ENCODE peak calls at places on chromosome 20, in seven cellular contexts. One of them, this sample, is unnamed.

GRCh38 chr20:16005612-16006493 is 567.4 kb downstream of the KIF16B start:
- DNase-seq in ovary: no peak
- DNase-seq in GM12864: no peak
- DNase-seq in kidney epithelial cell: no peak
- DNase-seq in psoas muscle: no peak
- DNase-seq in coronary artery: no peak
- DNase-seq in tibial nerve: no peak
- DNase-seq in this sample: no peak

GRCh38 chr20:51172558-51173428 is 149.9 kb upstream of the KCNG1 start:
- DNase-seq in ovary: no peak
- DNase-seq in GM12864: no peak
- DNase-seq in kidney epithelial cell: no peak
- DNase-seq in psoas muscle: no peak
- DNase-seq in coronary artery: peak; percentile 22
- DNase-seq in tibial nerve: no peak
- DNase-seq in this sample: no peak

GRCh38 chr20:56974499-56975250 is 291.8 kb downstream of the BMP7 start:
- DNase-seq in ovary: no peak
- DNase-seq in GM12864: no peak
- DNase-seq in kidney epithelial cell: no peak
- DNase-seq in psoas muscle: no peak
- DNase-seq in coronary artery: no peak
- DNase-seq in tibial nerve: peak; percentile 16
- DNase-seq in this sample: peak; percentile 46

GRCh38 chr20:13158339-13158738 is 62.7 kb upstream of the ISM1 start:
- DNase-seq in ovary: peak; percentile 9
- DNase-seq in GM12864: no peak
- DNase-seq in kidney epithelial cell: no peak
- DNase-seq in psoas muscle: no peak
- DNase-seq in coronary artery: no peak
- DNase-seq in tibial nerve: peak; percentile 18
- DNase-seq in this sample: no peak

GRCh38 chr20:17873410-17874270 is 95.0 kb downstream of the SNX5 start:
- DNase-seq in ovary: peak; percentile 96
- DNase-seq in GM12864: no peak
- DNase-seq in kidney epithelial cell: no peak
- DNase-seq in psoas muscle: peak; percentile 91
- DNase-seq in coronary artery: peak; percentile 84
- DNase-seq in tibial nerve: peak; percentile 92
- DNase-seq in this sample: no peak

GRCh38 chr20:4161447-4162251 is 146.3 kb upstream of the RNF24 start:
- DNase-seq in ovary: no peak
- DNase-seq in GM12864: no peak
- DNase-seq in kidney epithelial cell: no peak
- DNase-seq in psoas muscle: no peak
- DNase-seq in coronary artery: no peak
- DNase-seq in tibial nerve: no peak
- DNase-seq in this sample: no peak

GRCh38 chr20:16203091-16203490 is 370.2 kb downstream of the KIF16B start:
- DNase-seq in ovary: no peak
- DNase-seq in GM12864: no peak
- DNase-seq in kidney epithelial cell: no peak
- DNase-seq in psoas muscle: no peak
- DNase-seq in coronary artery: no peak
- DNase-seq in tibial nerve: no peak
- DNase-seq in this sample: no peak

GRCh38 chr20:41200446-41201202 is 63.3 kb downstream of the PLCG1 start:
- DNase-seq in ovary: no peak
- DNase-seq in GM12864: no peak
- DNase-seq in kidney epithelial cell: no peak
- DNase-seq in psoas muscle: no peak
- DNase-seq in coronary artery: no peak
- DNase-seq in tibial nerve: no peak
- DNase-seq in this sample: no peak

GRCh38 chr20:61728326-61728725 is 337.4 kb downstream of the TAF4 start:
- DNase-seq in ovary: no peak
- DNase-seq in GM12864: no peak
- DNase-seq in kidney epithelial cell: no peak
- DNase-seq in psoas muscle: peak; percentile 6
- DNase-seq in coronary artery: no peak
- DNase-seq in tibial nerve: no peak
- DNase-seq in this sample: no peak

GRCh38 chr20:46680684-46681031 is 8.6 kb downstream of the TP53RK start:
- DNase-seq in ovary: no peak
- DNase-seq in GM12864: no peak
- DNase-seq in kidney epithelial cell: no peak
- DNase-seq in psoas muscle: no peak
- DNase-seq in coronary artery: no peak
- DNase-seq in tibial nerve: no peak
- DNase-seq in this sample: no peak

GRCh38 chr20:38139919-38140753 is 24.9 kb downstream of the TGM2 start:
- DNase-seq in ovary: no peak
- DNase-seq in GM12864: no peak
- DNase-seq in kidney epithelial cell: no peak
- DNase-seq in psoas muscle: no peak
- DNase-seq in coronary artery: peak; percentile 57
- DNase-seq in tibial nerve: no peak
- DNase-seq in this sample: no peak

GRCh38 chr20:33719989-33720709 is at the start of gene PXMP4:
- DNase-seq in ovary: peak; percentile 87
- DNase-seq in GM12864: peak; percentile 95
- DNase-seq in kidney epithelial cell: peak; percentile 92
- DNase-seq in psoas muscle: peak; percentile 92
- DNase-seq in coronary artery: peak; percentile 97
- DNase-seq in tibial nerve: peak; percentile 90
- DNase-seq in this sample: peak; percentile 92

GRCh38 chr20:16922834-16923233 is 174.7 kb downstream of the OTOR start:
- DNase-seq in ovary: no peak
- DNase-seq in GM12864: no peak
- DNase-seq in kidney epithelial cell: peak; percentile 44
- DNase-seq in psoas muscle: no peak
- DNase-seq in coronary artery: no peak
- DNase-seq in tibial nerve: no peak
- DNase-seq in this sample: no peak

GRCh38 chr20:61300293-61300692 is 48.2 kb downstream of the CDH4 start:
- DNase-seq in ovary: no peak
- DNase-seq in GM12864: no peak
- DNase-seq in kidney epithelial cell: no peak
- DNase-seq in psoas muscle: no peak
- DNase-seq in coronary artery: no peak
- DNase-seq in tibial nerve: no peak
- DNase-seq in this sample: no peak

GRCh38 chr20:19974621-19975435 is 42.3 kb upstream of the NAA20 start:
- DNase-seq in ovary: peak; percentile 87
- DNase-seq in GM12864: no peak
- DNase-seq in kidney epithelial cell: peak; percentile 77
- DNase-seq in psoas muscle: peak; percentile 95
- DNase-seq in coronary artery: peak; percentile 97
- DNase-seq in tibial nerve: peak; percentile 73
- DNase-seq in this sample: no peak

GRCh38 chr20:46282669-46283068 is 25.6 kb downstream of the CDH22 start:
- DNase-seq in ovary: no peak
- DNase-seq in GM12864: no peak
- DNase-seq in kidney epithelial cell: no peak
- DNase-seq in psoas muscle: no peak
- DNase-seq in coronary artery: no peak
- DNase-seq in tibial nerve: no peak
- DNase-seq in this sample: peak; percentile 94

GRCh38 chr20:62845416-62845815 is 16.2 kb downstream of the TCFL5 start:
- DNase-seq in ovary: no peak
- DNase-seq in GM12864: no peak
- DNase-seq in kidney epithelial cell: no peak
- DNase-seq in psoas muscle: no peak
- DNase-seq in coronary artery: no peak
- DNase-seq in tibial nerve: no peak
- DNase-seq in this sample: no peak

GRCh38 chr20:36872857-36873256 is 3.1 kb upstream of the TLDC2 start:
- DNase-seq in ovary: no peak
- DNase-seq in GM12864: no peak
- DNase-seq in kidney epithelial cell: no peak
- DNase-seq in psoas muscle: peak; percentile 56
- DNase-seq in coronary artery: no peak
- DNase-seq in tibial nerve: no peak
- DNase-seq in this sample: no peak

GRCh38 chr20:33875055-33875454 is 63.9 kb downstream of the CHMP4B start:
- DNase-seq in ovary: no peak
- DNase-seq in GM12864: peak; percentile 68
- DNase-seq in kidney epithelial cell: no peak
- DNase-seq in psoas muscle: peak; percentile 41
- DNase-seq in coronary artery: no peak
- DNase-seq in tibial nerve: no peak
- DNase-seq in this sample: no peak

GRCh38 chr20:64001607-64002011 is 20.7 kb downstream of the PRPF6 start:
- DNase-seq in ovary: no peak
- DNase-seq in GM12864: no peak
- DNase-seq in kidney epithelial cell: no peak
- DNase-seq in psoas muscle: no peak
- DNase-seq in coronary artery: no peak
- DNase-seq in tibial nerve: no peak
- DNase-seq in this sample: no peak

GRCh38 chr20:44069203-44069931 is 117.6 kb downstream of the JPH2 start:
- DNase-seq in ovary: no peak
- DNase-seq in GM12864: peak; percentile 59
- DNase-seq in kidney epithelial cell: no peak
- DNase-seq in psoas muscle: no peak
- DNase-seq in coronary artery: no peak
- DNase-seq in tibial nerve: no peak
- DNase-seq in this sample: no peak

GRCh38 chr20:49279677-49280462 is 2.0 kb upstream of the ZNFX1 start:
- DNase-seq in ovary: no peak
- DNase-seq in GM12864: no peak
- DNase-seq in kidney epithelial cell: no peak
- DNase-seq in psoas muscle: no peak
- DNase-seq in coronary artery: no peak
- DNase-seq in tibial nerve: no peak
- DNase-seq in this sample: no peak

GRCh38 chr20:47796952-47797351 is 11.7 kb upstream of the SULF2 start:
- DNase-seq in ovary: no peak
- DNase-seq in GM12864: no peak
- DNase-seq in kidney epithelial cell: no peak
- DNase-seq in psoas muscle: no peak
- DNase-seq in coronary artery: no peak
- DNase-seq in tibial nerve: no peak
- DNase-seq in this sample: no peak
- TF ChIP-seq CTCF in ovary: no peak
- TF ChIP-seq CTCF in GM12864: no peak
- TF ChIP-seq CTCF in kidney epithelial cell: no peak
- TF ChIP-seq CTCF in psoas muscle: no peak
- TF ChIP-seq CTCF in coronary artery: no peak
- TF ChIP-seq CTCF in tibial nerve: no peak
- TF ChIP-seq CTCF in this sample: no peak

GRCh38 chr20:609371-609964 is 641 bp downstream of the TCF15 start:
- DNase-seq in ovary: no peak
- DNase-seq in GM12864: no peak
- DNase-seq in kidney epithelial cell: no peak
- DNase-seq in psoas muscle: no peak
- DNase-seq in coronary artery: no peak
- DNase-seq in tibial nerve: no peak
- DNase-seq in this sample: no peak
- H3K4me3 ChIP-seq in ovary: no peak overlapping the region
- H3K4me3 ChIP-seq in GM12864: no peak overlapping the region
- H3K4me3 ChIP-seq in kidney epithelial cell: no peak overlapping the region
- H3K4me3 ChIP-seq in psoas muscle: peak overlapping the region; percentile 64
- H3K4me3 ChIP-seq in coronary artery: peak overlapping the region; percentile 61
- H3K4me3 ChIP-seq in tibial nerve: no peak overlapping the region
- H3K4me3 ChIP-seq in this sample: peak overlapping the region; percentile 54

GRCh38 chr20:22098451-22098850 is 393.0 kb downstream of the PAX1 start:
- DNase-seq in ovary: no peak
- DNase-seq in GM12864: no peak
- DNase-seq in kidney epithelial cell: no peak
- DNase-seq in psoas muscle: no peak
- DNase-seq in coronary artery: no peak
- DNase-seq in tibial nerve: no peak
- DNase-seq in this sample: no peak
- TF ChIP-seq CTCF in ovary: no peak
- TF ChIP-seq CTCF in GM12864: no peak
- TF ChIP-seq CTCF in kidney epithelial cell: no peak
- TF ChIP-seq CTCF in psoas muscle: no peak
- TF ChIP-seq CTCF in coronary artery: no peak
- TF ChIP-seq CTCF in tibial nerve: no peak
- TF ChIP-seq CTCF in this sample: no peak

GRCh38 chr20:53582574-53583351 is 10.9 kb downstream of the ZNF217 start:
- DNase-seq in ovary: no peak
- DNase-seq in GM12864: no peak
- DNase-seq in kidney epithelial cell: peak; percentile 81
- DNase-seq in psoas muscle: no peak
- DNase-seq in coronary artery: no peak
- DNase-seq in tibial nerve: no peak
- DNase-seq in this sample: no peak

GRCh38 chr20:53581444-53582311 is 12.0 kb downstream of the ZNF217 start:
- DNase-seq in ovary: no peak
- DNase-seq in GM12864: peak; percentile 49
- DNase-seq in kidney epithelial cell: no peak
- DNase-seq in psoas muscle: no peak
- DNase-seq in coronary artery: no peak
- DNase-seq in tibial nerve: no peak
- DNase-seq in this sample: no peak

GRCh38 chr20:53586640-53587039 is 7.0 kb downstream of the ZNF217 start:
- DNase-seq in ovary: no peak
- DNase-seq in GM12864: no peak
- DNase-seq in kidney epithelial cell: no peak
- DNase-seq in psoas muscle: no peak
- DNase-seq in coronary artery: no peak
- DNase-seq in tibial nerve: no peak
- DNase-seq in this sample: no peak
- H3K4me3 ChIP-seq in ovary: no peak overlapping the region
- H3K4me3 ChIP-seq in GM12864: peak overlapping the region; percentile 32
- H3K4me3 ChIP-seq in kidney epithelial cell: no peak overlapping the region
- H3K4me3 ChIP-seq in psoas muscle: no peak overlapping the region
- H3K4me3 ChIP-seq in coronary artery: no peak overlapping the region
- H3K4me3 ChIP-seq in tibial nerve: no peak overlapping the region
- H3K4me3 ChIP-seq in this sample: no peak overlapping the region

This sample was measured in WERI-Rb-1.